ENCODE peak calls at places on chromosomes 1 and 21, in five cellular contexts. E, R, Z, G and C are unnamed samples.
A peak's percentile ranks its signal among the peaks of the same experiment; 100 is the strongest.

GRCh38 chr1:87042127-87042811 is 127.8 kb downstream of the HS2ST1 start:
- DNase-seq in E (no peak), R (no peak), Z (no peak), G (no peak), C (no peak)

GRCh38 chr1:42736571-42737200 is 3.4 kb downstream of the CLDN19 start:
- DNase-seq in E (no peak), R (no peak), Z (no peak), G (no peak), C (no peak)

GRCh38 chr1:114063544-114063943 is 84.3 kb downstream of the OLFML3 start:
- DNase-seq in E (no peak), R (no peak), Z (no peak), G (no peak), C (no peak)

GRCh38 chr1:26164036-26164927 is 4.5 kb downstream of the C1orf232 start:
- DNase-seq in E (no peak), R (peak; percentile 28), Z (no peak), G (peak; percentile 86), C (peak; percentile 59)

GRCh38 chr1:26084091-26084561 is 16.7 kb upstream of the TRIM63 start:
- DNase-seq in E (no peak), R (no peak), Z (no peak), G (no peak), C (no peak)

GRCh38 chr1:152623203-152623844 is 421 bp upstream of the LCE3A start:
- DNase-seq in E (no peak), R (no peak), Z (no peak), G (peak; percentile 89), C (peak; percentile 9)

GRCh38 chr1:160504651-160505050 is 18.4 kb downstream of the SLAMF6 start:
- DNase-seq in E (no peak), R (no peak), Z (no peak), G (no peak), C (no peak)

GRCh38 chr1:40362199-40362598 is 11.3 kb upstream of the SMAP2 start:
- DNase-seq in E (no peak), R (no peak), Z (no peak), G (no peak), C (no peak)

GRCh38 chr1:16967962-16968361 is 12.5 kb downstream of the MFAP2 start:
- DNase-seq in E (no peak), R (no peak), Z (no peak), G (no peak), C (no peak)

GRCh38 chr1:235513495-235514366 is 9.5 kb upstream of the B3GALNT2 start:
- DNase-seq in E (peak; percentile 38), R (no peak), Z (peak; percentile 59), G (peak; percentile 87), C (peak; percentile 69)
- TF ChIP-seq CTCF in E (peak; percentile 90), R (peak; percentile 95), Z (peak; percentile 95), G (peak; percentile 89), C (peak; percentile 83)

GRCh38 chr21:41660748-41661147 is 106.1 kb downstream of the RIPK4 start:
- DNase-seq in E (no peak), R (no peak), Z (no peak), G (no peak), C (no peak)

GRCh38 chr21:41662161-41662560 is 104.7 kb downstream of the RIPK4 start:
- DNase-seq in E (no peak), R (no peak), Z (no peak), G (no peak), C (no peak)

GRCh38 chr21:41662761-41663160 is 104.1 kb downstream of the RIPK4 start:
- DNase-seq in E (no peak), R (no peak), Z (no peak), G (no peak), C (no peak)

GRCh38 chr21:41658321-41658720 is 108.5 kb downstream of the RIPK4 start:
- DNase-seq in E (no peak), R (no peak), Z (no peak), G (no peak), C (no peak)

GRCh38 chr21:41659791-41660560 is 106.9 kb downstream of the RIPK4 start:
- DNase-seq in E (no peak), R (no peak), Z (no peak), G (no peak), C (peak; percentile 41)
- TF ChIP-seq CTCF in E (no peak), R (no peak), Z (no peak), G (peak; percentile 3), C (no peak)

GRCh38 chr1:201538618-201539551 is at the start of gene NAV1:
- DNase-seq in E (no peak), R (peak; percentile 56), Z (no peak), G (peak; percentile 75), C (peak; percentile 67)
- TF ChIP-seq CTCF in E (no peak), R (no peak), Z (no peak), G (no peak), C (no peak)

DNA sequence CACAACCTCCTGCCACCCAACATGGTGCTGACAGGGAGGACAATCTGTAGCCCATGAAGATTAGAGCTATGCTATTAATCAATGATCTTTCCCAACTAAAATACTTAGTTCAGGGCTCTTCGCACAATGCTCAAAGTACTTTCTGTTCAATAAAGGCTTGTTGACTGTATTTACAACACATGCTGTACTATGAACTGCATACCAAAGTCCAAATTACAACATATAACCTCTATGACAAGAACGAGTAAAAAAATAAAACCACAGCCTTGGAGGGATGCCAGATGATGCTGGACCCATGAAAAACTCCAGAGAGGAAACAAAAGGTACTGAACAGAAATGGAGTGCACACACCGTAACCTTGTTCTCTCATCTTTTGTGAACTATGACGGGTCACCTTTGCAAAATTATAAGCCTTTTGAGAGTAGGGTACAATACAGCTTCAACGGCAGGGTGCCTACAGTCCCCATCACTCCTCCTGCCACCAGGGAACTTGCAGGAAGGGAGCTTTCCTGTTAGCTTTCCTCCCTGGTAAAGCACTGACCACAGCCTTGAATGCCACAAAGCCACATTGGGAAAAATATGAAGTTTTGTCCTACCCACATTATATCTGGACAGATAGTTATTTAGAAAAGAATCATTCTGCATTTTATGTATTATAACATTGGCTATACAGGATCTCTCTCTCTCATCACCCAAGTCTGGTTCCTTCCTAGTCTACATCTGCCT is 175.6 kb downstream of the NRIP1 start:
- DNase-seq in E (no peak), R (peak; percentile 47), Z (peak; percentile 69), G (no peak), C (peak; percentile 35)
- TF ChIP-seq CTCF in E (no peak), R (no peak), Z (no peak), G (no peak), C (no peak)

GRCh38 chr1:176705585-176705984 is 242.6 kb downstream of the PAPPA2 start:
- DNase-seq in E (no peak), R (no peak), Z (no peak), G (peak; percentile 23), C (no peak)
- TF ChIP-seq CTCF in E (no peak), R (no peak), Z (no peak), G (peak; percentile 21), C (no peak)

DNA sequence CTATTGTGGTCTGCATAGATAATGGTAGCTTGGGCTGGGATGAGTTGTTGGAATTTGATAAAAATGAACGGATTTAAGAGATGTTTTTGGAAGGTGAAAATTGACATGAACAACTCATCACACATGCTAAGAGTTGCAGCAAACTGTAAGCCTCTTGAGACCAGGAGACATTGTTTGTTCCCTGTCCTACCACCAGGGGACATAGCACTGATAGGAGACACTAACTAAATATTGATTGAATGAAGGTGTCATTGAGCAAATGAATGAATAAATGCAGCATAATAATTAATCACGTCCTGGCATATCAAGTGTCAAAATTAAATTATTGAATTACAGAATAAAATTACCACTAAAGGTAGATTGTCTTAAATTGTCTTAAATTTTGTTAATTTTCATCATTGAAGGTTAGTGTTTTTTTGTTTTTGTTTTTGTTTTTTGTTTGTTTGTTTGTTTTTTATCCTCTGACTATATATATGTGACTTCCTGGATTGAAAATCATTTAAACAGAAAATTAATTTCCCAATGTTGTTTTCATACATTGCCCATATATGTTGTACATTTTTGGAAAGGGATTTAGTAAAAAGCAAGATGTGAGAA is 285.3 kb upstream of the C1orf105 start:
- DNase-seq in E (no peak), R (peak; percentile 10), Z (no peak), G (peak; percentile 75), C (no peak)
- TF ChIP-seq CTCF in E (peak; percentile 46), R (peak; percentile 57), Z (peak; percentile 45), G (peak; percentile 83), C (no peak)